ENCODE peak calls at places on chromosomes 11 and 22, in ten cellular contexts. N, K, F, J, L, P, V, E, Q and I are unnamed samples.

GRCh38 chr22:17972385-17973181 is 51.8 kb downstream of the MICAL3 start:
- DNase-seq in N (no peak), K (no peak), F (no peak), J (peak; percentile 59), L (peak; percentile 64), P (no peak), V (peak; percentile 33), E (no peak), Q (peak; percentile 29), I (no peak)

GRCh38 chr11:67002921-67003411 is 20.0 kb upstream of the SYT12 start:
- DNase-seq in N (no peak), K (no peak), F (no peak), J (no peak), L (no peak), P (no peak), V (no peak), E (peak; percentile 50), Q (no peak), I (no peak)

GRCh38 chr11:29231991-29232390 is 784.8 kb downstream of the KCNA4 start:
- DNase-seq in N (no peak), K (no peak), F (no peak), J (no peak), L (peak; percentile 26), P (no peak), V (no peak), E (no peak), Q (no peak), I (no peak)

GRCh38 chr11:59187020-59187419 is 15.1 kb downstream of the DTX4 start:
- DNase-seq in N (no peak), K (no peak), F (no peak), J (no peak), L (no peak), P (no peak), V (no peak), E (no peak), Q (no peak), I (no peak)

GRCh38 chr22:47342446-47342845 is 580.0 kb downstream of the TBC1D22A start:
- DNase-seq in N (no peak), K (no peak), F (no peak), J (no peak), L (no peak), P (no peak), V (no peak), E (no peak), Q (no peak), I (no peak)

GRCh38 chr11:61195710-61196109 is 7.6 kb upstream of the PGA3 start:
- DNase-seq in N (no peak), K (no peak), F (peak; percentile 83), J (peak; percentile 61), L (no peak), P (no peak), V (no peak), E (no peak), Q (no peak), I (no peak)

GRCh38 chr11:35040221-35040942 is 98.6 kb upstream of the CD44 start:
- DNase-seq in N (no peak), K (no peak), F (no peak), J (no peak), L (no peak), P (no peak), V (peak; percentile 86), E (no peak), Q (no peak), I (no peak)

GRCh38 chr11:131659931-131660330 is 289.5 kb downstream of the NTM start:
- DNase-seq in N (no peak), K (no peak), F (no peak), J (no peak), L (no peak), P (peak; percentile 18), V (no peak), E (no peak), Q (no peak), I (no peak)

GRCh38 chr22:49063040-49063329 is 764.7 kb downstream of the BRD1 start:
- DNase-seq in N (no peak), K (peak; percentile 50), F (no peak), J (no peak), L (no peak), P (no peak), V (no peak), E (no peak), Q (no peak), I (no peak)
- H3K27me3 ChIP-seq in N (peaks cover 15% of the 10 kb centered on the region), K (no peaks in the 10 kb centered on the region), F (peaks cover 54% of the 10 kb centered on the region), J (no peaks in the 10 kb centered on the region), L (no peaks in the 10 kb centered on the region), P (peaks cover 2% of the 10 kb centered on the region), V (no peaks in the 10 kb centered on the region), E (no peaks in the 10 kb centered on the region), Q (peaks cover 54% of the 10 kb centered on the region), I (no peaks in the 10 kb centered on the region)

DNA sequence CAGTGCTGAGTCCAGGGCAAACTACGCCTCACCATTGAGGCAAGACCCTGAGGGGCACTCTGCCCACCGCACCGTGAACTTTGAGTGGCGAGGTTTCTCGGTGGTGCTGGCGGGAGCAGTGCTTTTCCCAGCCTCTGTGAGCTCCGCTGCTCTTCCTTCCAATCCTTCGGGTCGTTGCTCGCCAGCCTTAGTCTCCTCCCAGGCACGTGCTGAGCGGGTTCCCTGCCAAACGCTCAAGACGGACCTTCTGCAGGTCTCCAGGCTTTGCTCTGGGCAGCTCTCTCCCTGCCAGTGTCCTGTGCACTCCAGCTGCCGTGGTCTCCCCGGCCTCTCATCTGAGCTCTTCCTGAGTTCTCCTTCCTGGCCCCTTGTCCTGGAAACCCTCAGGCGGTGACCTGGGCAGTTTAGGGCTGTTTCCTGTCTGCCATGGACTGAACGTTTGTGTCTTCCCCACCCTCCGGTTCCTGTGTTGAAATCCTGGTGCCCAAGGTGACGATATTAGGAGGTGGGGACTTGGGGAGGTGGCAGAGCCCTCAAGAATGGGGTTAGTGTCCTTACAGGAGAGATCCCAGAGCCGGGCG is 11.1 kb upstream of the MUC6 start:
- DNase-seq in N (no peak), K (peak; percentile 34), F (no peak), J (peak; percentile 8), L (no peak), P (peak; percentile 36), V (no peak), E (no peak), Q (no peak), I (no peak)
- H3K27me3 ChIP-seq in N (peaks cover 61% of the 10 kb centered on the region), K (no peaks in the 10 kb centered on the region), F (peaks cover 65% of the 10 kb centered on the region), J (no peaks in the 10 kb centered on the region), L (peaks cover 23% of the 10 kb centered on the region), P (no peaks in the 10 kb centered on the region), V (peaks cover 1% of the 10 kb centered on the region), E (no peaks in the 10 kb centered on the region), Q (peaks cover 38% of the 10 kb centered on the region), I (no peaks in the 10 kb centered on the region)

GRCh38 chr22:27380826-27381225 is 420.7 kb downstream of the MN1 start:
- DNase-seq in N (no peak), K (no peak), F (no peak), J (no peak), L (no peak), P (no peak), V (no peak), E (peak; percentile 4), Q (no peak), I (no peak)
- H3K27me3 ChIP-seq in N (peaks cover 10% of the 10 kb centered on the region), K (no peaks in the 10 kb centered on the region), F (peaks cover 11% of the 10 kb centered on the region), J (no peaks in the 10 kb centered on the region), L (peaks cover 56% of the 10 kb centered on the region), P (no peaks in the 10 kb centered on the region), V (no peaks in the 10 kb centered on the region), E (no peaks in the 10 kb centered on the region), Q (peaks cover 43% of the 10 kb centered on the region), I (no peaks in the 10 kb centered on the region)

DNA sequence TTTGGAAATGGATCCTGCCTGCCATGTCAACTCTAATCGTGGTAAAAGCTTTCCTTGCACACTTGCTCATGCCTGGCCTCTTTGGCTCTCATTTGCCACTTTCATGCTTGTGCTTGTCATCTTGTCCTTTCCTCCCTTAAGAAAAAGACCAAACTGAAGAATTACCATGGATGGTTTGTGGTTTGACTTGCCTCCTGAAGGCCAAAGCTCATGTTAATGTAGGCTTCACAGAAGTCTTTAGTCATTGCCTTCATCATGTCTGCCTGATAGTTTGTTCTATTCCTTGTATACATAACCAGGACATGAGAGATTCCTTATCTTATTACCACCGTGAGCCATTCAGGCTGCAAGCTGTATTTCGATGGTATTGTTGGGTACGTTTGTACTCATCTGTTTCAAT is 17.3 kb downstream of the TEAD1 start:
- DNase-seq in N (no peak), K (no peak), F (no peak), J (no peak), L (no peak), P (no peak), V (peak; percentile 63), E (no peak), Q (no peak), I (no peak)
- H3K27me3 ChIP-seq in N (no peaks in the 10 kb centered on the region), K (no peaks in the 10 kb centered on the region), F (no peaks in the 10 kb centered on the region), J (no peaks in the 10 kb centered on the region), L (no peaks in the 10 kb centered on the region), P (no peaks in the 10 kb centered on the region), V (no peaks in the 10 kb centered on the region), E (peaks cover 8% of the 10 kb centered on the region), Q (no peaks in the 10 kb centered on the region), I (no peaks in the 10 kb centered on the region)

DNA sequence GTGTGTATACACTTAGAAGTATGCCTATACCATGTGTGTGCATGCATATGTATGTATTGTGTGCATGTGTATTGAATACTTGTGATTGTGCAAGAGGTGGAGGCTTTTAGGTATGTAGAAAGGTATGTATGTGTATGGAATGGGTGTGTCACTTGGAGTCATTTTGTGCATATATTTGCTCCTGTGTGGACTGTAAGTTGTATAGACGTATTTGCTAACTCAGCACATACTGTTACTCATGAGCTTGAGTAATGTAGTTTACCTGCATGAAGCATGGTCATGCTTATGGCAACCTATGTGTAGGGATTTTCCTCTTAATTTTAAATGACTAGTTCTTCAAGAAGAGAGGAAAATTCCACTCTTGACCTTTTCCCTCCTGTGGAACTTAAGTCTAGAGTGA is 507.6 kb upstream of the LARGE1 start:
- DNase-seq in N (no peak), K (no peak), F (no peak), J (no peak), L (no peak), P (no peak), V (no peak), E (no peak), Q (no peak), I (no peak)
- H3K27me3 ChIP-seq in N (no peaks in the 10 kb centered on the region), K (no peaks in the 10 kb centered on the region), F (no peaks in the 10 kb centered on the region), J (no peaks in the 10 kb centered on the region), L (no peaks in the 10 kb centered on the region), P (no peaks in the 10 kb centered on the region), V (no peaks in the 10 kb centered on the region), E (no peaks in the 10 kb centered on the region), Q (peaks cover 14% of the 10 kb centered on the region), I (no peaks in the 10 kb centered on the region)

DNA sequence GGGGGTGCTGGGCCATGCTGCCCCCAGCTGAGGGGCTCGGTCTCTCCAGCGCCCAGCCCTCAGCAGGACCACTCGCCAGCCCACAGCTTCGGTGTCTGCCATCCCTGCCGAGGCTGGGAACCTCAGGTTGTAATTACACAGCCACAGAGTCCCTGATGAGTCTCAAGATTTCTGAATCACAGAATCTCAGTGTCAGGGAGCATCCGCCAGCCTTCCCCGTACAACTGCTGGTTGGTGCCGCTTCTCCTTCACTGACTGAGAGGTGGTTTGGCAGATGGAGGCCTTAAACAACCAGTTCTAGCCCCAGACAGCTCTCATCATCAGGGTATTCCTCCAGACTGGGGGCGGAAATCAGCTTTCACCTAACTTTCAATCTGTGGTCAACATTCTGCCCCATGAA is 13.7 kb downstream of the PHF21B start:
- DNase-seq in N (no peak), K (no peak), F (no peak), J (no peak), L (no peak), P (no peak), V (no peak), E (no peak), Q (no peak), I (no peak)
- H3K27me3 ChIP-seq in N (no peaks in the 10 kb centered on the region), K (no peaks in the 10 kb centered on the region), F (peaks cover 20% of the 10 kb centered on the region), J (no peaks in the 10 kb centered on the region), L (peaks cover 26% of the 10 kb centered on the region), P (peaks cover 26% of the 10 kb centered on the region), V (no peaks in the 10 kb centered on the region), E (no peaks in the 10 kb centered on the region), Q (peaks cover 19% of the 10 kb centered on the region), I (no peaks in the 10 kb centered on the region)